ENCODE peak calls at places on chromosomes 3 and 15, in seven cellular contexts. A is neural progenitor cell, F is mammary epithelial cell, K is colonic mucosa, X is PC-3, T is GM23248, C is neuronal stem cell. R is an unnamed sample.

GRCh38 chr15:62603757-62604156 is 438.7 kb upstream of the C2CD4B start:
- DNase-seq in K (peak; percentile 48), F (peak; percentile 89), C (no peak), T (peak; percentile 80), X (peak; percentile 91), A (no peak), R (no peak)

GRCh38 chr3:10310578-10310977 is 10.3 kb downstream of the SEC13 start:
- DNase-seq in K (no peak), C (no peak), X (no peak), T (peak; percentile 59), F (no peak), A (no peak), R (no peak)

GRCh38 chr3:53796161-53796560 is 50.1 kb downstream of the CHDH start:
- DNase-seq in F (no peak), K (peak; percentile 36), X (no peak), C (no peak), A (peak; percentile 21), T (no peak), R (no peak)

GRCh38 chr3:178856804-178857203 is 214.8 kb downstream of the ZMAT3 start:
- DNase-seq in X (no peak), A (no peak), T (no peak), K (no peak), F (no peak), C (no peak), R (no peak)

GRCh38 chr3:49654955-49655556 is 19.1 kb upstream of the APEH start:
- DNase-seq in C (no peak), K (no peak), X (no peak), T (no peak), A (no peak), F (no peak), R (no peak)

GRCh38 chr15:33963831-33964664 is 4.2 kb upstream of the CHRM5 start:
- DNase-seq in T (peak; percentile 60), K (no peak), X (peak; percentile 68), F (peak; percentile 14), A (peak; percentile 50), C (peak; percentile 11), R (no peak)

GRCh38 chr3:102113421-102114041 is 264.2 kb downstream of the NFKBIZ start:
- DNase-seq in A (no peak), F (no peak), T (no peak), C (no peak), K (no peak), X (peak; percentile 55), R (no peak)

GRCh38 chr15:68228971-68229385 is 550 bp downstream of the CLN6 start:
- DNase-seq in X (no peak), A (no peak), C (no peak), F (no peak), K (no peak), T (peak; percentile 48), R (no peak)

GRCh38 chr3:99625237-99625622 is 13.2 kb upstream of the COL8A1 start:
- DNase-seq in F (no peak), C (no peak), K (no peak), T (no peak), X (no peak), A (no peak), R (no peak)

GRCh38 chr3:44993471-44994205 is 17.6 kb downstream of the EXOSC7 start:
- DNase-seq in T (peak; percentile 79), C (no peak), F (peak; percentile 85), K (peak; percentile 38), X (peak; percentile 80), A (no peak), R (no peak)

GRCh38 chr3:14206548-14207177 is 28.0 kb downstream of the LSM3 start:
- DNase-seq in T (no peak), C (no peak), F (no peak), X (no peak), K (no peak), A (no peak), R (no peak)

GRCh38 chr3:169813757-169814517 is 1.2 kb upstream of the LRRC34 start:
- DNase-seq in X (no peak), F (no peak), K (peak; percentile 73), T (peak; percentile 60), C (no peak), A (peak; percentile 41), R (no peak)

GRCh38 chr15:65115086-65115485 is at the start of gene UBAP1L:
- DNase-seq in C (no peak), T (peak; percentile 5), K (no peak), X (no peak), F (no peak), A (no peak), R (no peak)

GRCh38 chr3:26437678-26438077 is 184.9 kb upstream of the LRRC3B start:
- DNase-seq in F (peak; percentile 78), A (no peak), X (peak; percentile 2), C (no peak), K (no peak), T (peak; percentile 2), R (no peak)

GRCh38 chr15:91099616-91100560 is at the start of gene SV2B:
- DNase-seq in C (peak; percentile 38), A (peak; percentile 83), T (peak; percentile 69), X (peak; percentile 28), F (peak; percentile 61), K (no peak), R (no peak)

GRCh38 chr3:73621388-73621787 is 3.4 kb downstream of the PDZRN3 start:
- DNase-seq in F (no peak), T (peak; percentile 40), C (no peak), K (peak; percentile 29), X (no peak), A (no peak), R (no peak)

GRCh38 chr3:152835311-152836102 is 576 bp downstream of the P2RY1 start:
- DNase-seq in A (peak; percentile 84), F (peak; percentile 52), X (peak; percentile 40), K (peak; percentile 49), C (peak; percentile 66), T (peak; percentile 71), R (peak; percentile 56)

GRCh38 chr15:48595988-48596387 is 49.5 kb downstream of the FBN1 start:
- DNase-seq in X (no peak), F (no peak), K (no peak), C (no peak), T (no peak), A (no peak), R (no peak)

DNA sequence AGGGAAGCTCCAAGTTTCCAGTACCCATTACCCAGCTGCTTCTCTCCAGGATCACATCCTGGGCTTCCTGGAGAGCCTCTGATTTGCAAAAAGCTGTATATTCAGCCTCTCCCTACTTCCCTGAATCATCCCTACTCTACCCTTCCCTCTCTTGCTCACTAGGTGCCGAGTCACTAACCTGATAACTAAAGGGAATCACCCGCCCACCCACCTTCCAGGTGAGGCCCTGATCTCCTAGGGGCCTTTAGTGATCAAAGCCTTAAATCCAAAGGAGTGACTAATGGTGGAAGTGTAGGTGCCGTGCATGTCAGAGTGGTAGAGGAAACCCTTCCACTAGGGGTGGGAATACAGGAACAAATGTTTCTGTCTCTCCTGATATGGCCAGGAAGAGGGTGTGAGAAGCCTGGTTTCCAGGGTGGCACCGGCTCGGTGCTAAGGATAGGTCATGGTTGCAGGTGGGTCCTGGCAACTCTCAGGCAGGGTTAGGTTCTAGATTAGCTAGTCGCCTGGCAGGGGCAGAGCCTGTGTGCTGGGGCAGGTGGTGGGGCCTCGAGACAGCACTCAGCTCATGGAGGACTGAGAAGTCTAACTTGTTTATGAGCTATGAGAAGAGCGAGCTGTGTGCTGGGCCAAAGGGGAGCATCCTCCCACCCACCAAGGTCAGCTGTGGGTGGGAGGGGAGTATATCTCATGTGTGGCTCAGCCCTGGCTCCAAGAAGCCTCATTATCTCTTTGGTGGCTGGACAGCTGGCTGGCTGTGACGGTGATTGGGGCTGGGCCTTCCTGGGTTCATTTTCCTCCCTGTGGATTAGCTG is 10.1 kb downstream of the SEMA7A start:
- DNase-seq in K (no peak), T (peak; percentile 56), F (peak; percentile 89), A (no peak), C (no peak), X (peak; percentile 60), R (no peak)
- H3K9ac ChIP-seq in K (no peak overlapping the region), T (peak overlapping the region; percentile 49), F (peak overlapping the region; percentile 44), A (no peak overlapping the region), C (no peak overlapping the region), X (no peak overlapping the region), R (no peak overlapping the region)

DNA sequence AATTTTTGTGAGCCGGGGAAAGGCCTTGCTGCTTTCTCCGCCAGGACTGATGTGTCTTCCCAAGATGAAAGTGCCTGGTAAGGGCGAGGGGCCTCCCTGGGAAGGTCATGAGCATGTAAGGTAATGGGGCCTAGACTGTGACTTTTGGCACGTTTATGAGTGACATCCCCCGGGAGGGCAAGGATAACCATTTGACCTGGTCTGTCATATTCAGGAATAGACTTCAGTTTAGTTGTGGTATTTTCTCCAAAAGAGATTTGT is 630 bp upstream of the CNBP start:
- DNase-seq in C (no peak), A (no peak), T (peak; percentile 46), K (peak; percentile 45), F (no peak), X (no peak), R (no peak)
- H3K4me3 ChIP-seq in C (peak overlapping the region; percentile 98), A (peak overlapping the region; percentile 84), T (peak overlapping the region; percentile 91), K (peak overlapping the region; percentile 89), F (peak overlapping the region; percentile 95), X (peak overlapping the region; percentile 84), R (peak overlapping the region; percentile 99)

DNA sequence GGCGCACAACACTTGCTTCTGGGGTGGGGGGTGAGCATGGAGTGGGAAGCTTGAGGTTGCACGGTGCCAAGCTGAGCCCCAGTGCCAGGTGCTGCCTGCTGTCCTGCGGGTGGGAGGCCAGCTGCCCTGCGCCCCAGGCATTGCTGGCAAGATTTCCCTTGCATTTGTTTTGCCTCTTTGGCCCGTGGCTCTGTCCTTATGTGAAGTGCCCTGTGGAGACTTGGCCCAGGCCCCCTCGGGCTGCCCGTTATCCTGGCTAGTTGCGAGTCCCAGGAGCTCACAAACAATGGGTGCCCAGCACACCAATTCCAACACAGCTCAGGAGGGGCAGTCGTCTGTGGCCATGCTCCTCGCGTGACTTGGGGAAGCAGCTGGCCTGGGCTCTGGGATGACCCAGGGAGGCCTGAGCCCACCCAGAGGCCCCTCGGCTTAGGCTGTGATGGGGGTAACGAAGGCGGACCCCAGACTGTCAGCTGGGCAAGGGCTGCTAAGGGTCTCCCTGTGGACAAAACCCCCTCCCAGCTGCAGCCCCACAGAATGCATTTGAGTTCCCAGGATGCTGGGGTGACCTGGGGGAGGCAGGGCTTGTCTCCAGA is 5.9 kb downstream of the C3orf22 start:
- DNase-seq in A (no peak), X (no peak), T (no peak), C (no peak), F (no peak), K (no peak), R (no peak)
- H3K9ac ChIP-seq in A (no peak overlapping the region), X (no peak overlapping the region), T (no peak overlapping the region), C (peak overlapping the region; percentile 50), F (no peak overlapping the region), K (no peak overlapping the region), R (no peak overlapping the region)

GRCh38 chr15:93088200-93088980 is 621 bp downstream of the RGMA start:
- DNase-seq in A (peak; percentile 84), K (no peak), C (peak; percentile 51), T (peak; percentile 35), X (no peak), F (peak; percentile 27), R (no peak)

GRCh38 chr15:93091465-93091864 is 2.5 kb upstream of the RGMA start:
- DNase-seq in K (no peak), A (no peak), T (no peak), X (no peak), F (no peak), C (no peak), R (no peak)

GRCh38 chr15:93087825-93088199 is 1.2 kb downstream of the RGMA start:
- DNase-seq in X (peak; percentile 62), C (peak; percentile 86), T (peak; percentile 61), F (peak; percentile 52), A (peak; percentile 85), K (peak; percentile 78), R (peak; percentile 82)

GRCh38 chr15:93089855-93090305 is 869 bp upstream of the RGMA start:
- DNase-seq in F (no peak), K (no peak), T (no peak), A (peak; percentile 53), C (no peak), X (no peak), R (no peak)

GRCh38 chr15:93088981-93089854 is at the start of gene RGMA:
- DNase-seq in F (no peak), A (peak; percentile 88), K (no peak), C (peak; percentile 63), T (peak; percentile 23), X (no peak), R (no peak)
- H3K4me3 ChIP-seq in F (peak within 1 kb of the TSS; percentile 52), A (peak within 1 kb of the TSS; percentile 99), K (peak within 1 kb of the TSS; percentile 48), C (peak within 1 kb of the TSS; percentile 56), T (peak within 1 kb of the TSS; percentile 55), X (peak within 1 kb of the TSS; percentile 32), R (peak within 1 kb of the TSS; percentile 59)